ENCODE peak calls at places on chromosomes 11 and 22, in nine cellular contexts. R is IMR-90, B is glutamatergic neuron, M is mucosa of descending colon, Y is uterus, S is fibroblast of lung, L is left lung, G is pancreas, J is neural crest cell. W is an unnamed sample.

GRCh38 chr11:132114185-132114584 is 743.8 kb downstream of the NTM start:
- DNase-seq in R (peak; percentile 25), B (peak; percentile 49), M (no peak), Y (no peak), S (no peak), L (no peak), G (peak; percentile 20), J (peak; percentile 26), W (no peak)

GRCh38 chr22:49201046-49201970 is 626.4 kb downstream of the BRD1 start:
- DNase-seq in R (no peak), B (no peak), M (no peak), Y (peak; percentile 3), S (no peak), L (peak; percentile 22), G (no peak), J (no peak), W (no peak)

GRCh38 chr11:12212181-12212820 is 101.9 kb downstream of the MICAL2 start:
- DNase-seq in R (no peak), B (no peak), M (no peak), Y (no peak), S (no peak), L (no peak), G (no peak), J (no peak), W (no peak)

GRCh38 chr22:46734830-46735453 is 3.1 kb downstream of the CERK start:
- DNase-seq in R (no peak), B (no peak), M (peak; percentile 85), Y (no peak), S (no peak), L (peak; percentile 78), G (no peak), J (no peak), W (no peak)

GRCh38 chr11:130448416-130449068 is at the start of gene ADAMTS15:
- DNase-seq in R (peak; percentile 84), B (peak; percentile 81), M (peak; percentile 89), Y (peak; percentile 80), S (peak; percentile 92), L (peak; percentile 89), G (peak; percentile 56), J (peak; percentile 81), W (peak; percentile 89)

GRCh38 chr22:29152381-29153138 is 53.1 kb upstream of the EMID1 start:
- DNase-seq in R (no peak), B (no peak), M (no peak), Y (no peak), S (no peak), L (peak; percentile 57), G (no peak), J (no peak), W (no peak)

GRCh38 chr11:14907411-14908213 is 15.6 kb upstream of the CYP2R1 start:
- DNase-seq in R (peak; percentile 21), B (peak; percentile 85), M (peak; percentile 86), Y (peak; percentile 42), S (peak; percentile 53), L (peak; percentile 84), G (peak; percentile 83), J (peak; percentile 78), W (peak; percentile 70)

GRCh38 chr22:42425989-42426355 is 6.2 kb downstream of the NFAM1 start:
- DNase-seq in R (no peak), B (no peak), M (no peak), Y (no peak), S (no peak), L (no peak), G (no peak), J (no peak), W (no peak)

GRCh38 chr22:45783690-45784089 is 112.1 kb downstream of the ATXN10 start:
- DNase-seq in R (no peak), B (no peak), M (no peak), Y (no peak), S (no peak), L (no peak), G (no peak), J (no peak), W (no peak)

GRCh38 chr11:86202013-86202336 is 42.6 kb upstream of the EED start:
- DNase-seq in R (no peak), B (no peak), M (no peak), Y (no peak), S (no peak), L (no peak), G (no peak), J (no peak), W (no peak)

GRCh38 chr11:60183595-60184201 is 815 bp upstream of the MS4A6A start:
- DNase-seq in R (no peak), B (no peak), M (no peak), Y (no peak), S (no peak), L (peak; percentile 54), G (no peak), J (no peak), W (no peak)

GRCh38 chr11:14386895-14387480 is 28.0 kb upstream of the RRAS2 start:
- DNase-seq in R (peak; percentile 89), B (peak; percentile 69), M (no peak), Y (no peak), S (peak; percentile 85), L (no peak), G (no peak), J (peak; percentile 53), W (no peak)

GRCh38 chr22:19901577-19902244 is 39.9 kb upstream of the COMT start:
- DNase-seq in R (no peak), B (no peak), M (no peak), Y (no peak), S (no peak), L (no peak), G (no peak), J (no peak), W (no peak)

GRCh38 chr22:40176921-40177737 is 596 bp upstream of the TNRC6B start:
- DNase-seq in R (peak; percentile 71), B (no peak), M (peak; percentile 59), Y (peak; percentile 65), S (peak; percentile 75), L (peak; percentile 47), G (peak; percentile 71), J (peak; percentile 10), W (peak; percentile 85)

GRCh38 chr11:99960536-99960935 is 726.6 kb upstream of the ARHGAP42 start:
- DNase-seq in R (no peak), B (no peak), M (no peak), Y (no peak), S (no peak), L (no peak), G (no peak), J (no peak), W (no peak)

GRCh38 chr11:56700242-56700918 is 1.5 kb downstream of the OR9G1 start:
- DNase-seq in R (no peak), B (no peak), M (no peak), Y (no peak), S (no peak), L (no peak), G (no peak), J (no peak), W (peak; percentile 21)

GRCh38 chr22:44289429-44290171 is 23.2 kb downstream of the SHISAL1 start:
- DNase-seq in R (peak; percentile 49), B (no peak), M (no peak), Y (no peak), S (no peak), L (no peak), G (no peak), J (peak; percentile 68), W (no peak)

GRCh38 chr11:67464411-67465189 is 4.5 kb downstream of the TMEM134 start:
- DNase-seq in R (peak; percentile 42), B (peak; percentile 87), M (peak; percentile 97), Y (peak; percentile 72), S (peak; percentile 52), L (peak; percentile 93), G (peak; percentile 94), J (peak; percentile 68), W (peak; percentile 91)

GRCh38 chr22:35517207-35517606 is 23.4 kb upstream of the RASD2 start:
- DNase-seq in R (no peak), B (no peak), M (no peak), Y (no peak), S (no peak), L (no peak), G (no peak), J (no peak), W (no peak)
- TF ChIP-seq CTCF in R (no peak), B (no peak), M (no peak), Y (no peak), S (no peak), L (no peak), G (no peak), J (no peak), W (no peak)

GRCh38 chr11:102111787-102112653 is 1.8 kb downstream of the YAP1 start:
- DNase-seq in R (peak; percentile 94), B (no peak), M (no peak), Y (peak; percentile 49), S (peak; percentile 93), L (peak; percentile 37), G (peak; percentile 50), J (no peak), W (peak; percentile 95)

GRCh38 chr11:102109896-102110760 is at the start of gene YAP1:
- DNase-seq in R (peak; percentile 91), B (peak; percentile 64), M (peak; percentile 91), Y (peak; percentile 93), S (peak; percentile 95), L (peak; percentile 85), G (peak; percentile 86), J (peak; percentile 79), W (peak; percentile 92)

GRCh38 chr11:102112654-102112926 is 2.3 kb downstream of the YAP1 start:
- DNase-seq in R (no peak), B (no peak), M (no peak), Y (no peak), S (no peak), L (no peak), G (no peak), J (no peak), W (peak; percentile 41)

GRCh38 chr11:102110761-102111010 is 439 bp downstream of the YAP1 start:
- DNase-seq in R (no peak), B (no peak), M (peak; percentile 67), Y (no peak), S (no peak), L (no peak), G (peak; percentile 42), J (no peak), W (no peak)

GRCh38 chr11:102111011-102111786 is 952 bp downstream of the YAP1 start:
- DNase-seq in R (peak; percentile 81), B (peak; percentile 31), M (peak; percentile 77), Y (peak; percentile 87), S (peak; percentile 88), L (peak; percentile 75), G (peak; percentile 69), J (peak; percentile 86), W (peak; percentile 90)
- TF ChIP-seq CTCF in R (peak; percentile 10), B (no peak), M (no peak), Y (peak; percentile 26), S (peak; percentile 6), L (no peak), G (no peak), J (no peak), W (no peak)

DNA sequence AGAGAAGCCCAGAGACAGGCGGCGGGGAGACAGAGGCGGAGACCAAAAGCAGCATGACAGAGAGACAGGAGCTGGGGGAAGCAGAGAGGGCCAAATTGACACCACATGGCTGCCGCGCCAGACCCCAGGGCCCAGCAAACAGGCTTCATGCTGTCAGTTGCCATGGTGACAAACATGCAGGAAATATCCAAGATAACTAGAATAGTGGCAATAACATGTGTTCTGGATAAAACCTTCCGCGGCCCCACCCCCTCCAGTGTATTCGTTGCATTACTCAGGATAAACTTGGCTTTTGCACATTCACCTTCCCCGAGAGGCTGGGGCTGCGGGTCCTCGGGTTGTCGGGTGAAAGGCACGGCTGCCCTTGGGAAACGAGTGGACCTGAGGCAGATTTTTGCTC is 49.9 kb upstream of the CDON start:
- DNase-seq in R (no peak), B (no peak), M (no peak), Y (peak; percentile 57), S (peak; percentile 56), L (no peak), G (no peak), J (no peak), W (no peak)
- TF ChIP-seq CTCF in R (no peak), B (no peak), M (no peak), Y (no peak), S (no peak), L (no peak), G (no peak), J (no peak), W (no peak)

GRCh38 chr11:6900327-6900999 is 8.2 kb upstream of the OR2D2 start:
- DNase-seq in R (peak; percentile 8), B (no peak), M (no peak), Y (no peak), S (no peak), L (no peak), G (no peak), J (no peak), W (peak; percentile 15)
- TF ChIP-seq CTCF in R (no peak), B (no peak), M (no peak), Y (no peak), S (no peak), L (no peak), G (no peak), J (peak; percentile 29), W (no peak)

W was measured in MCF 10A.